ENCODE peak calls at places on chromosomes 3 and 15, in eight cellular contexts. U is adrenal gland, V is ascending aorta, F is right lobe of liver, S is cardiac muscle cell, A is left ventricle myocardium inferior, L is SK-N-SH, Y is aorta. J is an unnamed sample.
A peak's percentile ranks its signal among the peaks of the same experiment; 100 is the strongest.

GRCh38 chr3:14795996-14796395 is 22.8 kb upstream of the FGD5 start:
- DNase-seq in A (no peak), L (no peak), U (no peak), F (no peak), S (no peak), V (no peak), Y (peak; percentile 3), J (no peak)

GRCh38 chr3:98612587-98612986 is 19.2 kb upstream of the CPOX start:
- DNase-seq in V (no peak), S (no peak), Y (no peak), U (no peak), F (no peak), A (no peak), L (no peak), J (peak; percentile 27)

GRCh38 chr3:116897382-116897781 is 187.8 kb downstream of the TUSC7 start:
- DNase-seq in F (no peak), A (no peak), V (no peak), S (no peak), Y (no peak), L (no peak), U (no peak), J (no peak)

GRCh38 chr3:141058996-141059395 is 7.8 kb downstream of the SPSB4 start:
- DNase-seq in U (no peak), F (no peak), A (no peak), Y (no peak), V (no peak), L (no peak), S (no peak), J (no peak)

GRCh38 chr3:157921767-157922166 is 184.5 kb downstream of the SHOX2 start:
- DNase-seq in F (no peak), V (no peak), S (no peak), U (no peak), Y (no peak), L (no peak), A (no peak), J (no peak)

GRCh38 chr3:32334675-32335074 is 57.0 kb upstream of the CMTM7 start:
- DNase-seq in A (no peak), V (no peak), U (no peak), L (no peak), Y (no peak), F (no peak), S (no peak), J (no peak)

GRCh38 chr3:43053291-43053690 is 52.6 kb downstream of the POMGNT2 start:
- DNase-seq in V (no peak), S (no peak), Y (no peak), U (no peak), A (no peak), F (no peak), L (no peak), J (no peak)

GRCh38 chr3:141972394-141972793 is 96.0 kb downstream of the ATP1B3 start:
- DNase-seq in U (no peak), A (no peak), V (no peak), S (no peak), Y (no peak), L (no peak), F (no peak), J (no peak)

GRCh38 chr3:134369861-134370596 is 4.2 kb downstream of the AMOTL2 start:
- DNase-seq in L (no peak), U (no peak), Y (peak; percentile 34), V (no peak), A (no peak), S (no peak), F (no peak), J (no peak)

GRCh38 chr3:134373278-134373941 is 837 bp downstream of the AMOTL2 start:
- DNase-seq in F (peak; percentile 76), A (peak; percentile 86), Y (peak; percentile 92), U (peak; percentile 86), V (no peak), S (peak; percentile 93), L (peak; percentile 84), J (peak; percentile 75)

GRCh38 chr3:134370611-134371451 is 3.4 kb downstream of the AMOTL2 start:
- DNase-seq in L (no peak), Y (peak; percentile 71), F (no peak), V (no peak), A (no peak), U (peak; percentile 13), S (no peak), J (no peak)

GRCh38 chr3:134372405-134373277 is 1.6 kb downstream of the AMOTL2 start:
- DNase-seq in S (no peak), L (no peak), V (no peak), F (no peak), Y (peak; percentile 65), A (no peak), U (no peak), J (no peak)

DNA sequence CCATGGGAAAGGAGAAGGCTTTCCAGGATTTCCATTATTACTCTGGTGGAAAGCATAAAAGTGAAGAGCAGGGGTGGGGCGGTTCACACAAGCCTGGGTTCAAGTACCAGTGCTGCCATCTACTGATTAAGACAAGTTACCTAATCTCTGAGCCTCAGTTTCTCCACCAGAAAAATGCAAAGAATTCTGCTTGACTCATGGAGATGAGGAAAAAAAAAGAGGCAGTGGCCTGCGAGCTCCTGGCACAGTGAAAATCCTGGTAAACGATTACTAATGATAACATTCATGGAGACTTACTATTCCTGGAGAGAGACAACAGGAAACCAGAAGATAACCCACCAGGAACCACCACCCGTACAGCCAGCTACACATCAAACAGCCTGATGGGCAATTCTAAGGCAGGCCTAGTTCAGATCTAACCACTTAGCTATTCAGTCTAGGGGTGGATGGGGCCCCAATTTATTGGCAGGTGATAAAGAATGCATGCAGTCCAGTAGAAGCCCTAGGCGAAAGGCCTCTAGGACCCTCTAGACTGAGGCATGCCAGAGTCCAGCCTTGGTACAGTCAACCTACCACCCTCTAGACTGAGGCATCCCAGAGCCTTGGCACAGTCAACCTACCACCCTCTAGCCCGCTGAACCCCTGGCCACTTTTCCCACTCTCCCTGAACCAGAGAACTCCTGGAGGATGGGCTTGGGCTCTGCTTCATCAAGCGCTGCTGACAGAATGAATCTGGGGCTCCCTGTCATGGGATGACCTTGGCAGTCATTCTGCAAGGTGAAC is 2.5 kb downstream of the AMOTL2 start:
- DNase-seq in F (no peak), U (no peak), Y (peak; percentile 23), V (no peak), L (no peak), A (no peak), S (no peak), J (no peak)
- H3K4me1 ChIP-seq in F (no peaks in the 10 kb centered on the region), U (peaks cover 40% of the 10 kb centered on the region), Y (no peaks in the 10 kb centered on the region), V (peaks cover 61% of the 10 kb centered on the region), L (peaks cover 57% of the 10 kb centered on the region), A (peaks cover 89% of the 10 kb centered on the region), S (peaks cover 42% of the 10 kb centered on the region), J (peaks cover 8% of the 10 kb centered on the region)

DNA sequence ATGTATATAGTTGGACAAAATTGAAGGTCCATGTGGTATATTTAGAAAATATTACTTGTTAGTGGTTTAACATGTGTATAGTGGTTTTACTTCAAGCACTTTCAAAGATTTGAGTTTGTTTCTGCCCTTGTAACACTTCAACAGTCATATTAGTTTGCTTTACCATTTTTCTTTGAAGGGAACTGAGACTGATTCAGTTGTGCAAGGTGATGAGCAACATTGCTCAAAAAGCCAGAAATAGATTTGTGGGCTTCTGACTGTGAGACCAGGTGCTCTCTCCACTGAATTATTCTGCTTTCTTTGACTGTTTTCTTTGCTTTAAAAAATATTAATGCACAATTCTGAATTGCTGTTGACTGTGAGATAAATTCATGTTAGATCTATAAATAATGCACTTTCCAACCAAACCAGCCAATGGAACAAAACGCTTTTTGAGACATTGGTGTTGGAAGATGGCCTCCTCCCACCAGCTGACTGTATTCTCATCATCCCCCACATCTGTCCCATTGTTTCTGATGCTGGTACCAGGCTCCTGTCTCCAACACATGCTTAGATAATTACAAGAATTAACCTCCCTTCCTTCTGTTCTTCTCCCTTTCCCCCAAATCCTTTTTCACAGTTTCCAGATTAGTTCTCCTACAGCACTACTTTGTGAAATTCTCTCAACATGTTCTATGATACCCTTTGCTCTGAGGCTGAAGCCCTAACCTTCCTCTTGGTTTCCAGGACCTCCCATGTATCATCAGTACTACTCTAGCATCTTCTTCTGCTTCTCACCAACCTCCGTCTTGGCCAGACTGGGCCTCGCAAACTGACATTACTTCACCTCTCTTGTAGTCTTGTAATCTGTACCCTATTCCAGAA is 27.9 kb downstream of the PLCL2 start:
- DNase-seq in L (no peak), V (no peak), U (no peak), F (no peak), Y (no peak), S (no peak), A (no peak), J (no peak)
- H3K4me1 ChIP-seq in L (no peaks in the 10 kb centered on the region), V (peaks cover 12% of the 10 kb centered on the region), U (no peaks in the 10 kb centered on the region), F (no peaks in the 10 kb centered on the region), Y (peaks cover 11% of the 10 kb centered on the region), S (peaks cover 38% of the 10 kb centered on the region), A (peaks cover 91% of the 10 kb centered on the region), J (no peaks in the 10 kb centered on the region)

DNA sequence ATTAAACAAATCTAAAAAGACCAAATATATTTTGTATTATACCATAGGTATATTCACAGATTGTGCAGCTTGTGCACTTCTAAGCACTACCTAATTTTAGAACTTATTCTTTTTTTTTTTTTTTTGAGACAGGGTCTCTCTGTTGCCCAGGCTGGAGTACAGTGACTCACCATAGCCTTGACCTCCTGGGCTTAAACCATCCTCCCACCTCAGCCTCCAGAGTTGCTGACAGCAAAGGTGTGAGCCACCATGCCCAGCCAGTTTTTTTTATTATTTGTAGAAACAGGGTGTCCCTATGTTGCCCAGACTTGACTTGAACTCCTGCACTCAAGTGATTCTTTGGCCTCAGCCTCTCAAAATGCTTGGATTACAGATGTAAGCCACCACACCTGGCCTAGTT is 11.9 kb upstream of the TKT start:
- DNase-seq in Y (no peak), L (no peak), F (no peak), A (no peak), U (no peak), S (no peak), V (no peak), J (no peak)
- H3K4me1 ChIP-seq in Y (no peaks in the 10 kb centered on the region), L (peaks cover 18% of the 10 kb centered on the region), F (no peaks in the 10 kb centered on the region), A (peaks cover 27% of the 10 kb centered on the region), U (peaks cover 11% of the 10 kb centered on the region), S (peaks cover 9% of the 10 kb centered on the region), V (peaks cover 14% of the 10 kb centered on the region), J (peaks cover 4% of the 10 kb centered on the region)

GRCh38 chr15:74780983-74781672 is 752 bp upstream of the CSK start:
- DNase-seq in F (peak; percentile 60), S (peak; percentile 69), L (no peak), A (no peak), Y (no peak), U (no peak), V (no peak), J (no peak)
- H3K4me1 ChIP-seq in F (peaks cover 6% of the 10 kb centered on the region), S (peaks cover 47% of the 10 kb centered on the region), L (peaks cover 10% of the 10 kb centered on the region), A (peaks cover 68% of the 10 kb centered on the region), Y (no peaks in the 10 kb centered on the region), U (peaks cover 17% of the 10 kb centered on the region), V (peaks cover 34% of the 10 kb centered on the region), J (peaks cover 3% of the 10 kb centered on the region)

J was measured in iPS DF 6.9.